ENCODE peak calls at places on chromosomes 3 and 15, in ten cellular contexts. N, G, B, U, L, H, M, I, A and J are unnamed samples.

GRCh38 chr3:148643389-148643840 is 54.3 kb upstream of the AGTR1 start:
- DNase-seq in H (peak), N (peak), U (no peak), L (no peak), G (peak), I (no peak), M (no peak), A (no peak), B (no peak), J (no peak)

GRCh38 chr15:41263891-41264351 is 32.9 kb downstream of the CHP1 start:
- DNase-seq in U (no peak), I (no peak), N (no peak), L (no peak), H (peak), M (no peak), G (no peak), B (no peak), A (no peak), J (no peak)

GRCh38 chr3:162437480-162437879 is 940.9 kb downstream of the OTOL1 start:
- DNase-seq in L (no peak), M (no peak), N (peak), I (no peak), H (peak), A (no peak), B (no peak), G (no peak), U (peak), J (no peak)

GRCh38 chr15:88118035-88118434 is 138.5 kb downstream of the NTRK3 start:
- DNase-seq in M (no peak), N (no peak), A (no peak), U (no peak), B (no peak), G (no peak), I (no peak), H (no peak), L (no peak), J (no peak)

GRCh38 chr3:64008487-64008886 is 14.8 kb downstream of the PSMD6 start:
- DNase-seq in N (no peak), L (no peak), H (no peak), G (no peak), U (no peak), M (no peak), A (no peak), I (no peak), B (no peak), J (no peak)

GRCh38 chr15:87722941-87723691 is 533.4 kb downstream of the NTRK3 start:
- DNase-seq in N (no peak), U (peak), A (no peak), G (no peak), H (peak), I (no peak), M (no peak), B (no peak), L (no peak), J (no peak)

GRCh38 chr15:63979227-63979793 is 67.0 kb downstream of the DAPK2 start:
- DNase-seq in U (no peak), L (no peak), A (no peak), B (no peak), M (no peak), N (no peak), H (no peak), G (no peak), I (no peak), J (no peak)

GRCh38 chr3:164748626-164749025 is 329.7 kb downstream of the SI start:
- DNase-seq in L (no peak), M (no peak), I (no peak), H (no peak), A (no peak), G (no peak), U (peak), B (no peak), N (peak), J (no peak)

GRCh38 chr3:184949570-184949969 is 137.6 kb downstream of the VPS8 start:
- DNase-seq in I (no peak), A (no peak), M (no peak), L (no peak), B (no peak), H (no peak), G (no peak), U (no peak), N (no peak), J (no peak)

GRCh38 chr15:73892446-73893226 is 19.3 kb downstream of the TBC1D21 start:
- DNase-seq in N (no peak), U (no peak), M (no peak), B (no peak), A (no peak), H (no peak), G (no peak), I (no peak), L (peak), J (no peak)

GRCh38 chr15:91216000-91216399 is 115.9 kb downstream of the SV2B start:
- DNase-seq in I (no peak), L (no peak), U (no peak), H (no peak), B (no peak), A (no peak), M (no peak), N (no peak), G (no peak), J (no peak)

GRCh38 chr15:39919740-39920509 is at the start of gene GPR176:
- DNase-seq in A (peak), H (peak), M (peak), I (no peak), U (peak), G (peak), L (peak), B (peak), N (peak), J (peak)

GRCh38 chr3:24498391-24498790 is 3.7 kb upstream of the THRB start:
- DNase-seq in B (no peak), A (no peak), M (no peak), G (no peak), I (no peak), U (no peak), L (no peak), H (no peak), N (no peak), J (no peak)

GRCh38 chr15:64246364-64247189 is 83.8 kb upstream of the PPIB start:
- DNase-seq in N (peak), A (no peak), B (no peak), G (peak), I (no peak), U (peak), H (peak), M (no peak), L (no peak), J (peak)

GRCh38 chr15:78350058-78350457 is 9.9 kb downstream of the CRABP1 start:
- DNase-seq in H (no peak), A (no peak), N (no peak), I (no peak), L (no peak), U (no peak), B (no peak), M (no peak), G (no peak), J (no peak)

GRCh38 chr15:78355185-78355584 is 15.0 kb downstream of the CRABP1 start:
- DNase-seq in B (no peak), M (no peak), U (no peak), N (no peak), I (no peak), H (no peak), G (no peak), A (no peak), L (no peak), J (no peak)

GRCh38 chr15:78358114-78358513 is 18.0 kb downstream of the CRABP1 start:
- DNase-seq in G (no peak), H (no peak), B (no peak), L (no peak), A (peak), U (no peak), I (no peak), N (peak), M (no peak), J (no peak)

GRCh38 chr15:78351539-78351938 is 11.4 kb downstream of the CRABP1 start:
- DNase-seq in A (no peak), H (no peak), U (no peak), I (no peak), G (no peak), N (no peak), L (no peak), B (no peak), M (no peak), J (no peak)

GRCh38 chr15:78353093-78353492 is 12.9 kb downstream of the CRABP1 start:
- DNase-seq in B (no peak), M (no peak), U (peak), N (peak), I (peak), A (no peak), G (no peak), H (peak), L (no peak), J (no peak)
- TF ChIP-seq CTCF in B (no peak), M (no peak), U (no peak), N (no peak), I (no peak), A (no peak), G (no peak), H (no peak), L (no peak), J (no peak)

DNA sequence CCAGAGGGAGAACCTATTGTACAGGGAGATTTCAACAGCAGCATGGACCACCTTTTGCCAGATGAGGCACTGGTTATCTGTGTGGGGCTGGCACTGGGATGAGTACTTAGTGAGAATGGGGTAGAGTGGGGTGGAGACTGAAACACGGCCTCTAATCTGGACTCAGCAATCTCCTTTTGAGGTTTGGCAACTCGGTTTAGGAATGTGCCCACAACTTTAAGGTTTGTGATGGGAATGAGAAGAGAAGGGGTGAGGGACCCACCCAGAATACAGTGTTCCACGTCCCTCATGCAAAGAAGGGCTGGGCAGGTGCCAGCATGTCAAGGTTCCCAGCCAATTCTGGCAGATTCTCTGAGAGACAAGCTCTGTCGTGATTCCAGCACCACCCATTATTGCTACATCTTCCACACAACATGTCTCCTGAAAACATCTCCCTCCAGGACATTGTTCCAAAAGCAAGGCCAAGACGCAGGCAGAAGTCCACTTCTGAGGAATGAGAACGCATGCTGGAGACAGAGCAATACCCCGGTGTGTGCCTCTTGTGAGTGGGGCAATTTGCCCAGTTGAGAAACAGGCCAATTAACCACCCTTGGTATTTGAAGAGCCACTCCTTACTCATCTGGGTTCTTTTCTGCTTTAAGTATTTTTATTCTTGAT is 37.5 kb upstream of the CCR4 start:
- DNase-seq in M (no peak), U (no peak), G (peak), I (no peak), N (peak), L (peak), A (no peak), B (no peak), H (no peak), J (no peak)
- TF ChIP-seq CTCF in M (no peak), U (no peak), G (no peak), I (no peak), N (no peak), L (peak), A (no peak), B (no peak), H (no peak), J (no peak)

GRCh38 chr15:29141206-29141907 is 128.3 kb downstream of the NSMCE3 start:
- DNase-seq in I (no peak), G (no peak), N (no peak), A (no peak), L (no peak), H (no peak), U (no peak), B (no peak), M (no peak), J (no peak)
- TF ChIP-seq CTCF in I (no peak), G (no peak), N (no peak), A (no peak), L (no peak), H (no peak), U (no peak), B (no peak), M (no peak), J (no peak)

DNA sequence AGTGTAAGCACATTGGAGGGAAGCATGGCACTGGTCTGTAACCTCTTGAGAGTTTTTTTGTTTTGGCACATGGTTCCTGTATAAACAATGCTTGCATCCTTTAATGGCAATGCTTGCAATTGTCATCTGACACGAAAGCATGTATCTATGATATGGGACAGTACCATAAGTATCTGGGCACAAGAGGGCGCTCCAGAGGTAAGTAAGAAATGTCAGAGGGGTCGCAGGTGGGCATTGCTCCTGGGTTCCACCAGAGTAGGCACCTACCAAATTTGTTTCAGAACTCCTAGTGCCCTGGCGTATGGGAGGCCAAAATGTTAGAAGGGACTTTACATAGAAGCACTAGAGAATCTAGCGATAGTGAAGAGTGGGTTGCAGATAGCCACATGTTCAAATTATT is 58.7 kb upstream of the BCHE start:
- DNase-seq in G (no peak), I (peak), H (no peak), N (peak), A (no peak), L (no peak), U (peak), B (peak), M (no peak), J (no peak)
- TF ChIP-seq CTCF in G (no peak), I (peak), H (no peak), N (peak), A (no peak), L (no peak), U (peak), B (peak), M (no peak), J (peak)

GRCh38 chr3:122760457-122761271 is 33.0 kb downstream of the HSPBAP1 start:
- DNase-seq in B (no peak), A (peak), H (no peak), G (no peak), I (no peak), L (no peak), N (no peak), U (no peak), M (no peak), J (no peak)
- TF ChIP-seq CTCF in B (no peak), A (no peak), H (no peak), G (no peak), I (no peak), L (no peak), N (no peak), U (no peak), M (no peak), J (no peak)

DNA sequence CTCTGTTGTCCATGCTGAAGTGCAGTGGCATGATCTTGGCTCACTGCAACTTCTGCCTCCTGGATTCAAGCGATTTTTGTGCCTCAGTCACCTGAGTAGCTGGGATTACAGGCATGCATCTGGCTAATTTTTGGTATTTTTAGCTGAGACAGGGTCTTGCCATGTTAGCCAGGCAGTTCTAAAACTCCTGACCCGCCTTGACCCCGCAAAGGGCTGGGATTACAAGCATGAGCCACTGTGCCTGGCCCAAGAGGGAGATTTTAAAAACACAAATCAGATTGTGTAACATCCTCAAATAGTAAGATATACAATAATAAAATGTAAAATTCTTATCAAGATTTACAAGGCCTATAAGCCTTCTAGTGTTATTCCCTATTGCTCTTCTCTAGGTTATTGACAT is 62.5 kb upstream of the PHLDB2 start:
- DNase-seq in U (no peak), G (no peak), L (no peak), N (no peak), H (no peak), B (no peak), M (no peak), I (no peak), A (no peak), J (no peak)
- TF ChIP-seq CTCF in U (no peak), G (no peak), L (no peak), N (no peak), H (no peak), B (no peak), M (no peak), I (no peak), A (no peak), J (no peak)

GRCh38 chr3:53688989-53689388 is 157.2 kb downstream of the CHDH start:
- DNase-seq in G (no peak), N (no peak), B (no peak), U (no peak), I (no peak), M (no peak), A (no peak), H (no peak), L (no peak), J (no peak)
- TF ChIP-seq CTCF in G (no peak), N (no peak), B (no peak), U (no peak), I (no peak), M (no peak), A (no peak), H (no peak), L (no peak), J (no peak)

GRCh38 chr15:66017009-66017408 is 147.7 kb downstream of the RAB11A start:
- DNase-seq in U (no peak), G (no peak), A (no peak), B (no peak), L (no peak), H (no peak), I (no peak), M (no peak), N (no peak), J (no peak)

GRCh38 chr15:66018178-66018797 is 149.0 kb downstream of the RAB11A start:
- DNase-seq in M (no peak), N (no peak), H (no peak), G (no peak), I (no peak), A (no peak), L (no peak), B (no peak), U (no peak), J (no peak)

GRCh38 chr15:66014639-66015182 is 145.4 kb downstream of the RAB11A start:
- DNase-seq in M (no peak), H (no peak), N (no peak), A (no peak), U (no peak), G (no peak), I (peak), L (no peak), B (no peak), J (no peak)

GRCh38 chr15:66014022-66014421 is 144.7 kb downstream of the RAB11A start:
- DNase-seq in G (no peak), I (no peak), U (no peak), N (no peak), B (no peak), H (no peak), A (no peak), L (no peak), M (no peak), J (no peak)

GRCh38 chr15:66016199-66016598 is 146.9 kb downstream of the RAB11A start:
- DNase-seq in G (no peak), B (no peak), L (no peak), I (no peak), M (no peak), H (no peak), N (no peak), U (no peak), A (no peak), J (no peak)
- TF ChIP-seq CTCF in G (no peak), B (no peak), L (no peak), I (peak), M (no peak), H (no peak), N (no peak), U (peak), A (no peak), J (no peak)

GRCh38 chr3:120566243-120566980 is 29.7 kb upstream of the NDUFB4 start:
- DNase-seq in N (no peak), L (no peak), H (no peak), U (no peak), I (no peak), G (no peak), A (no peak), B (no peak), M (no peak), J (no peak)
- TF ChIP-seq CTCF in N (no peak), L (no peak), H (no peak), U (no peak), I (no peak), G (no peak), A (no peak), B (no peak), M (no peak), J (no peak)

GRCh38 chr15:71103102-71103676 is 12.1 kb upstream of the THSD4 start:
- DNase-seq in G (no peak), H (peak), A (peak), I (peak), U (peak), L (no peak), B (peak), N (peak), M (no peak), J (no peak)
- TF ChIP-seq CTCF in G (peak), H (peak), A (peak), I (peak), U (peak), L (no peak), B (peak), N (peak), M (peak), J (no peak)